ENCODE peak calls at places on chromosomes 6 and 20, in four cellular contexts. N is sigmoid colon, Y is spleen, M is breast epithelium. R is an unnamed sample.

GRCh38 chr20:38109025-38109541 is 56.0 kb downstream of the TGM2 start:
- DNase-seq in Y (no peak), M (peak; percentile 52), N (peak; percentile 94), R (no peak)

GRCh38 chr6:65448806-65449397 is 258.1 kb downstream of the EYS start:
- DNase-seq in Y (no peak), M (no peak), N (no peak), R (no peak)

GRCh38 chr20:6768228-6769185 is 1.0 kb downstream of the BMP2 start:
- DNase-seq in Y (peak; percentile 78), M (no peak), N (peak; percentile 70), R (peak; percentile 46)

GRCh38 chr6:141963543-141964295 is 169.0 kb upstream of the GJE1 start:
- DNase-seq in M (no peak), Y (no peak), N (no peak), R (no peak)

GRCh38 chr20:58271596-58272460 is 37.7 kb upstream of the RAB22A start:
- DNase-seq in M (no peak), Y (no peak), N (no peak), R (no peak)

GRCh38 chr20:52105045-52105572 is 86.5 kb downstream of the ZFP64 start:
- DNase-seq in N (peak; percentile 68), Y (no peak), M (no peak), R (no peak)

GRCh38 chr20:33423141-33423834 is 20.3 kb downstream of the SNTA1 start:
- DNase-seq in M (no peak), N (peak; percentile 82), Y (no peak), R (no peak)

GRCh38 chr20:44084891-44085290 is 102.1 kb downstream of the JPH2 start:
- DNase-seq in M (peak; percentile 7), Y (no peak), N (no peak), R (no peak)

GRCh38 chr6:2403546-2403945 is 158.1 kb upstream of the GMDS start:
- DNase-seq in M (no peak), N (no peak), Y (no peak), R (no peak)

GRCh38 chr6:36119209-36119608 is 11.1 kb upstream of the MAPK13 start:
- DNase-seq in M (no peak), Y (no peak), N (no peak), R (no peak)

GRCh38 chr6:25486580-25486979 is 165.4 kb upstream of the SCGN start:
- DNase-seq in Y (no peak), N (no peak), M (no peak), R (no peak)

GRCh38 chr6:133236898-133237297 is 4.3 kb upstream of the EYA4 start:
- DNase-seq in Y (no peak), M (no peak), N (no peak), R (no peak)

GRCh38 chr20:44579313-44580090 is 2.9 kb upstream of the PKIG start:
- DNase-seq in M (no peak), N (no peak), Y (no peak), R (no peak)

GRCh38 chr6:150336299-150336698 is 32.5 kb upstream of the IYD start:
- DNase-seq in M (peak; percentile 40), N (no peak), Y (no peak), R (no peak)

GRCh38 chr20:51562334-51563140 is 20.0 kb upstream of the NFATC2 start:
- DNase-seq in N (peak; percentile 94), Y (peak; percentile 77), M (peak; percentile 84), R (peak; percentile 34)

GRCh38 chr20:33209789-33210188 is 7.4 kb upstream of the BPIFA3 start:
- DNase-seq in M (no peak), N (no peak), Y (no peak), R (peak; percentile 62)

GRCh38 chr20:7980332-7981046 is 39.1 kb downstream of the TMX4 start:
- DNase-seq in Y (no peak), N (no peak), M (no peak), R (no peak)

GRCh38 chr6:125140808-125141207 is 12.8 kb upstream of the TPD52L1 start:
- DNase-seq in Y (no peak), M (no peak), N (no peak), R (no peak)

GRCh38 chr6:20417819-20418218 is 16.1 kb downstream of the E2F3 start:
- DNase-seq in N (no peak), M (no peak), Y (no peak), R (no peak)

GRCh38 chr6:108666656-108667260 is 106.0 kb downstream of the FOXO3 start:
- DNase-seq in N (no peak), M (no peak), Y (no peak), R (no peak)

GRCh38 chr6:144064402-144064830 is 31.0 kb downstream of the SF3B5 start:
- DNase-seq in Y (peak; percentile 94), N (peak; percentile 70), M (no peak), R (peak; percentile 42)

GRCh38 chr6:144063744-144064401 is 31.5 kb downstream of the SF3B5 start:
- DNase-seq in N (peak; percentile 82), Y (peak; percentile 100), M (peak; percentile 83), R (peak; percentile 98)

GRCh38 chr6:144066255-144066654 is 29.1 kb downstream of the SF3B5 start:
- DNase-seq in M (no peak), Y (no peak), N (no peak), R (no peak)

GRCh38 chr6:144064831-144065668 is 30.3 kb downstream of the SF3B5 start:
- DNase-seq in N (no peak), Y (peak; percentile 76), M (no peak), R (no peak)

GRCh38 chr6:144066745-144067484 is 28.5 kb downstream of the SF3B5 start:
- DNase-seq in Y (no peak), M (no peak), N (no peak), R (no peak)
- H3K27me3 ChIP-seq in Y (no peaks in the 10 kb centered on the region), M (no peaks in the 10 kb centered on the region), N (peaks cover 4% of the 10 kb centered on the region), R (no peaks in the 10 kb centered on the region)

DNA sequence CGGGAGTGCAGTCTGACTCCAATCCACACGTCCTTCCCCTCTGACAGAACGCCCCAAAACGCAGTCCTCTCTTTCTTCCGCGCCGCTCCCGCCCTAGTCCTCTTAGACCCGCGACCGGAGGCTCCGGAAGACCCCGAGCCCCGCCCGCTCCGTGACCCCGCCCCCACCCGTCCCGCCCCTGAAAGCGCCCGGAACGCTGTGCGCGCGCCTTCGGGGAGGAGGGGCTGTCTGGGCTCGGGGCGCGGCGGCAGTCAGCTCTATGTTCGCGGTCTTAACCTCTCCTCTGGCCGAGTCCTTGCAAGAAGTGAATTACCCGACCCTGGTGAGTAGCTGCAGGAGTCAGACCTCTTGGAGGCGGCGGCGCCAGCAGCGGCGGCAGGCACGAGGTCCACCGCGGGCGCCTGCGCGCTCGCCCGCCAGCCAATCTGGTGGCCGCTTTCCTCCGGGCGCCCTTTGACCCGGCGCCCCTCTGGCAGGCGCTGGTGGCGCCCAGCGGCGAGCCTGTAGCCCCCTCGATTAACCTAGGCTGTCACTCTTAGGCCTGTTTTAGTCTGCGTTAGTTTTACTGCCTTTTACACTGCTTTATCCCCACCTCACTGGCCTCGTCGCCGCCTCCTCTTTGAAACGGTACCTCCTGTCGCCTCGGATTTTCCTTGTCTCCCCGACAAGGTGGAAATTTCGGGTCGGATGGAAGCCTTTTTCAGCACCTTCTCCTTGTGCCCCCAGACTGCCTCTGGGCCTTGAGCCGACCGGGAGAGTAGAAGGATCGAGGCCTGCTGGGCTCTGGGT is at the start of gene MANEA:
- DNase-seq in Y (peak; percentile 95), N (peak; percentile 93), M (peak; percentile 67), R (peak; percentile 78)
- TF ChIP-seq POLR2AphosphoS5 in Y (peak; percentile 86), N (peak; percentile 58), M (no peak), R (peak; percentile 39)

GRCh38 chr6:41408576-41408975 is 73.2 kb downstream of the NCR2 start:
- DNase-seq in M (no peak), N (no peak), Y (no peak), R (peak; percentile 57)
- H3K4me3 ChIP-seq in M (no peak overlapping the region), N (no peak overlapping the region), Y (no peak overlapping the region), R (no peak overlapping the region)

GRCh38 chr6:41438746-41439145 is 103.3 kb downstream of the NCR2 start:
- DNase-seq in M (no peak), N (no peak), Y (no peak), R (no peak)

GRCh38 chr6:41440958-41441357 is 105.2 kb upstream of the FOXP4 start:
- DNase-seq in M (no peak), Y (no peak), N (no peak), R (no peak)

GRCh38 chr6:41441598-41442205 is 104.5 kb upstream of the FOXP4 start:
- DNase-seq in M (no peak), N (no peak), Y (no peak), R (no peak)

GRCh38 chr6:41437604-41438003 is 102.2 kb downstream of the NCR2 start:
- DNase-seq in N (no peak), M (no peak), Y (no peak), R (no peak)

GRCh38 chr6:41439524-41440418 is 104.4 kb downstream of the NCR2 start:
- DNase-seq in N (no peak), Y (no peak), M (no peak), R (no peak)
- H3K27me3 ChIP-seq in N (no peaks in the 10 kb centered on the region), Y (peaks cover 2% of the 10 kb centered on the region), M (no peaks in the 10 kb centered on the region), R (no peaks in the 10 kb centered on the region)

GRCh38 chr6:169763308-169763707 is 11.9 kb downstream of the ERMARD start:
- DNase-seq in N (no peak), M (no peak), Y (no peak), R (no peak)

GRCh38 chr6:169763881-169764280 is 12.5 kb downstream of the ERMARD start:
- DNase-seq in Y (no peak), N (no peak), M (no peak), R (no peak)

GRCh38 chr6:169766921-169767736 is 15.7 kb downstream of the ERMARD start:
- DNase-seq in Y (no peak), M (no peak), N (no peak), R (no peak)

GRCh38 chr6:169766232-169766631 is 14.8 kb downstream of the ERMARD start:
- DNase-seq in Y (no peak), M (no peak), N (no peak), R (no peak)
- TF ChIP-seq POLR2AphosphoS5 in Y (no peak), M (no peak), N (no peak), R (no peak)

GRCh38 chr6:32151885-32152311 is at the start of gene PRRT1:
- DNase-seq in N (no peak), Y (no peak), M (no peak), R (no peak)
- H3K4me3 ChIP-seq in N (peak within 1 kb of the TSS; percentile 80), Y (peak within 1 kb of the TSS; percentile 67), M (peak within 1 kb of the TSS; percentile 84), R (peak within 1 kb of the TSS; percentile 60)